ENCODE peak calls at places on chromosomes 2 and 18, in ten cellular contexts. W is stimulated activated CD8-positive, alpha-beta memory T cell treated with anti-CD3 and anti-CD28 coated beads, Interleukin-4, amount 100 ng/mL, for 4 hours; F is kidney; T is NCI-H69; O is T-helper 9 cell; X is A549; N is NCI-H2029; L is H7; Y is NK-92 treated with Interleukin-12 subunit alpha and Interleukin-12 subunit beta, amount 100 ng/mL, for 24 hours; Q is endothelial cell. V is an unnamed sample.

GRCh38 chr2:44950646-44951045 is 9.1 kb downstream of the SIX3 start:
- DNase-seq in Q (no peak), F (peak; percentile 1), T (no peak), N (no peak), Y (no peak), W (no peak), L (no peak), X (no peak), O (no peak), V (no peak)

GRCh38 chr2:112541315-112542122 is 746 bp upstream of the POLR1B start:
- DNase-seq in L (peak; percentile 87), T (peak; percentile 88), Y (peak; percentile 79), O (no peak), Q (peak; percentile 69), X (peak; percentile 79), W (peak; percentile 42), N (peak; percentile 53), F (peak; percentile 90), V (peak; percentile 48)

GRCh38 chr2:221205103-221205502 is 367.0 kb downstream of the EPHA4 start:
- DNase-seq in L (no peak), Q (no peak), W (no peak), T (peak; percentile 98), F (no peak), O (no peak), X (no peak), N (peak; percentile 2), Y (no peak), V (no peak)

GRCh38 chr2:43210467-43211303 is 15.7 kb downstream of the ZFP36L2 start:
- DNase-seq in F (peak; percentile 70), Q (no peak), Y (no peak), O (no peak), T (peak; percentile 57), L (no peak), X (no peak), W (no peak), N (no peak), V (peak; percentile 92)

GRCh38 chr18:11850821-11851155 is 425 bp upstream of the CHMP1B start:
- DNase-seq in T (peak; percentile 77), O (no peak), W (no peak), N (no peak), Q (no peak), L (no peak), Y (no peak), X (no peak), F (no peak), V (no peak)

GRCh38 chr18:58862851-58863538 is 1.7 kb upstream of the ZNF532 start:
- DNase-seq in Q (peak; percentile 22), W (no peak), X (peak; percentile 45), N (peak; percentile 16), Y (no peak), L (peak; percentile 83), O (no peak), F (no peak), T (no peak), V (peak; percentile 62)

GRCh38 chr2:47072018-47072691 is 83.0 kb downstream of the STPG4 start:
- DNase-seq in L (peak; percentile 78), X (peak; percentile 46), Y (no peak), O (no peak), F (peak; percentile 96), Q (no peak), W (no peak), N (no peak), T (no peak), V (peak; percentile 70)

GRCh38 chr2:118148133-118148532 is 59.9 kb downstream of the INSIG2 start:
- DNase-seq in Y (no peak), Q (no peak), W (no peak), T (no peak), O (no peak), N (no peak), L (no peak), F (no peak), X (no peak), V (no peak)

GRCh38 chr2:119029297-119029696 is 87.3 kb downstream of the MARCO start:
- DNase-seq in O (no peak), L (no peak), T (no peak), W (no peak), X (no peak), F (no peak), Q (no peak), N (no peak), Y (no peak), V (no peak)

GRCh38 chr18:24811963-24812681 is 351.7 kb downstream of the HRH4 start:
- DNase-seq in W (no peak), T (no peak), N (no peak), F (no peak), X (no peak), L (no peak), O (no peak), Y (no peak), Q (no peak), V (no peak)

GRCh38 chr2:88212251-88212790 is 42.2 kb downstream of the THNSL2 start:
- DNase-seq in O (no peak), X (peak; percentile 29), L (peak; percentile 47), Y (no peak), Q (no peak), N (no peak), T (peak; percentile 51), W (no peak), F (no peak), V (peak; percentile 4)

GRCh38 chr2:17573085-17573805 is 32.7 kb downstream of the VSNL1 start:
- DNase-seq in F (no peak), N (no peak), L (peak; percentile 38), Q (no peak), T (no peak), O (no peak), Y (no peak), X (no peak), W (no peak), V (no peak)

GRCh38 chr2:180823546-180824141 is 156.8 kb upstream of the UBE2E3 start:
- DNase-seq in T (no peak), W (no peak), Q (no peak), X (no peak), O (no peak), Y (no peak), N (no peak), F (no peak), L (no peak), V (peak; percentile 57)

GRCh38 chr2:67502346-67503065 is 105.4 kb downstream of the ETAA1 start:
- DNase-seq in Q (no peak), L (no peak), T (no peak), X (no peak), Y (no peak), N (no peak), W (no peak), O (no peak), F (no peak), V (peak; percentile 33)

GRCh38 chr18:27185897-27186296 is 789 bp upstream of the CHST9 start:
- DNase-seq in L (no peak), Q (no peak), N (no peak), Y (no peak), F (no peak), X (no peak), W (no peak), O (no peak), T (peak; percentile 68), V (no peak)

GRCh38 chr18:519019-519879 is 18.7 kb upstream of the COLEC12 start:
- DNase-seq in Y (no peak), X (no peak), L (no peak), F (peak; percentile 77), O (no peak), N (no peak), Q (no peak), W (no peak), T (no peak), V (peak; percentile 80)

GRCh38 chr2:6053711-6054393 is 361.7 kb downstream of the SOX11 start:
- DNase-seq in T (peak; percentile 97), X (no peak), O (no peak), F (no peak), L (peak; percentile 23), Q (no peak), N (peak; percentile 13), W (no peak), Y (no peak), V (no peak)

GRCh38 chr2:145352499-145352898 is 832.6 kb upstream of the ZEB2 start:
- DNase-seq in X (no peak), Y (no peak), O (no peak), N (no peak), T (peak; percentile 25), Q (no peak), L (no peak), F (no peak), W (no peak), V (no peak)

GRCh38 chr18:59821983-59822382 is 77.8 kb upstream of the PMAIP1 start:
- DNase-seq in F (no peak), Y (no peak), Q (no peak), W (no peak), O (no peak), L (no peak), X (no peak), T (peak; percentile 43), N (no peak), V (peak; percentile 49)

V was measured in IMR-90.